ENCODE peak calls at places on chromosomes 5 and 9, in six cellular contexts. Y is NCI-H446 treated with DMSO at 0.1 percent for 48 hours; X is activated effector memory CD4-positive, alpha-beta T cell treated with Interleukin-2 at 50 U/mL for 16 hours; T is left cardiac atrium; S is EL; Q is C1 segment of cervical spinal cord. E is an unnamed sample.

GRCh38 chr9:37364751-37365360 is 57.6 kb upstream of the GRHPR start:
- DNase-seq in Y (no peak), T (no peak), Q (no peak), S (no peak), X (no peak), E (no peak)

GRCh38 chr9:81776390-81776789 is 87.0 kb upstream of the TLE1 start:
- DNase-seq in Y (no peak), Q (no peak), T (no peak), S (no peak), X (no peak), E (no peak)

GRCh38 chr9:93680445-93681315 is 104.3 kb downstream of the PHF2 start:
- DNase-seq in Y (no peak), S (no peak), X (no peak), Q (no peak), T (no peak), E (no peak)

GRCh38 chr9:120446681-120447080 is 133.3 kb downstream of the CDK5RAP2 start:
- DNase-seq in Q (no peak), Y (no peak), X (no peak), T (no peak), S (no peak), E (no peak)

GRCh38 chr9:101737705-101738565 is 512 bp downstream of the GRIN3A start:
- DNase-seq in X (no peak), Y (no peak), Q (no peak), S (peak), T (peak), E (peak)

GRCh38 chr5:172801184-172801671 is 30.2 kb upstream of the DUSP1 start:
- DNase-seq in Q (no peak), Y (no peak), X (no peak), S (peak), T (peak), E (no peak)

GRCh38 chr9:93864029-93864428 is 91.1 kb downstream of the BARX1 start:
- DNase-seq in Y (no peak), Q (no peak), S (no peak), T (no peak), X (no peak), E (no peak)

GRCh38 chr5:153043876-153044275 is 446.6 kb upstream of the GRIA1 start:
- DNase-seq in Y (no peak), Q (no peak), S (peak), X (no peak), T (no peak), E (no peak)

GRCh38 chr5:139481122-139481533 is 1.4 kb downstream of the STING1 start:
- DNase-seq in T (peak), Y (no peak), X (peak), S (no peak), Q (no peak), E (no peak)

GRCh38 chr9:126806336-126806735 is 1.5 kb downstream of the ZBTB43 start:
- DNase-seq in S (peak), X (no peak), Y (no peak), Q (no peak), T (no peak), E (no peak)

GRCh38 chr9:93300585-93301081 is 116.7 kb downstream of the WNK2 start:
- DNase-seq in S (no peak), X (no peak), T (no peak), Y (no peak), Q (no peak), E (no peak)

GRCh38 chr9:127905788-127906191 is 6.4 kb upstream of the ST6GALNAC6 start:
- DNase-seq in Y (no peak), T (no peak), X (peak), Q (peak), S (no peak), E (no peak)

GRCh38 chr5:96016216-96016615 is 54.6 kb upstream of the ELL2 start:
- DNase-seq in S (no peak), Y (no peak), Q (no peak), T (no peak), X (no peak), E (no peak)

GRCh38 chr9:16869140-16869903 is 1.1 kb downstream of the BNC2 start:
- DNase-seq in Y (peak), Q (no peak), X (no peak), T (no peak), S (peak), E (peak)

GRCh38 chr9:104090578-104090977 is 3.5 kb upstream of the SMC2 start:
- DNase-seq in X (no peak), S (no peak), Q (no peak), T (no peak), Y (no peak), E (no peak)

GRCh38 chr9:76585487-76586459 is 126.8 kb downstream of the GCNT1 start:
- DNase-seq in Q (no peak), Y (no peak), X (no peak), S (no peak), T (no peak), E (no peak)

GRCh38 chr5:127785098-127785927 is 82.1 kb downstream of the CCDC192 start:
- DNase-seq in Q (no peak), Y (no peak), S (peak), X (no peak), T (no peak), E (no peak)

GRCh38 chr5:53076014-53076413 is 33.5 kb downstream of the MOCS2 start:
- DNase-seq in T (no peak), S (no peak), Y (no peak), Q (no peak), X (no peak), E (no peak)

GRCh38 chr5:168877132-168877895 is 298.1 kb upstream of the PANK3 start:
- DNase-seq in T (peak), Y (no peak), X (no peak), S (no peak), Q (no peak), E (peak)

GRCh38 chr5:56175465-56175864 is 57.7 kb downstream of the ANKRD55 start:
- DNase-seq in X (no peak), Q (no peak), Y (no peak), S (peak), T (peak), E (no peak)

GRCh38 chr5:104551628-104552027 is 989.0 kb upstream of the NUDT12 start:
- DNase-seq in Y (no peak), Q (no peak), T (no peak), X (no peak), S (no peak), E (no peak)

GRCh38 chr9:91734371-91734981 is 215.6 kb downstream of the ROR2 start:
- DNase-seq in T (peak), Y (no peak), Q (peak), X (peak), S (peak), E (peak)

GRCh38 chr5:65769539-65769938 is 47.5 kb downstream of the NLN start:
- DNase-seq in S (peak), X (no peak), Q (no peak), Y (no peak), T (no peak), E (no peak)

GRCh38 chr5:90477073-90477472 is 2.4 kb downstream of the POLR3G start:
- DNase-seq in X (no peak), T (no peak), Y (no peak), S (peak), Q (no peak), E (peak)

GRCh38 chr5:125463441-125464092 is 717.1 kb upstream of the ZNF608 start:
- DNase-seq in Q (no peak), T (no peak), Y (peak), S (no peak), X (no peak), E (no peak)

GRCh38 chr5:124309241-124309977 is 437.0 kb downstream of the ZNF608 start:
- DNase-seq in Y (no peak), Q (no peak), T (no peak), X (no peak), S (no peak), E (peak)

GRCh38 chr9:26754494-26755188 is 138.0 kb downstream of the CAAP1 start:
- DNase-seq in Y (no peak), X (no peak), S (no peak), T (no peak), Q (no peak), E (no peak)

GRCh38 chr9:99264070-99264469 is 42.0 kb downstream of the SEC61B start:
- DNase-seq in X (no peak), S (peak), Q (no peak), T (no peak), Y (no peak), E (no peak)

GRCh38 chr9:127698985-127699670 is 7.7 kb upstream of the CFAP157 start:
- DNase-seq in T (peak), Q (peak), Y (no peak), S (peak), X (peak), E (peak)

GRCh38 chr5:173303878-173304590 is 24.2 kb downstream of the STC2 start:
- DNase-seq in X (no peak), Y (no peak), S (peak), Q (no peak), T (no peak), E (no peak)

GRCh38 chr9:136695955-136696354 is 8.7 kb upstream of the AGPAT2 start:
- DNase-seq in Y (no peak), S (no peak), X (no peak), Q (no peak), T (peak), E (no peak)